ENCODE peak calls at places on chromosomes 2 and 18, in seven cellular contexts. H is IMR-90, D is HepG2, G is K562, J is GM12878, E is H1, U is HCT116. S is an unnamed sample.
A peak's percentile ranks its signal among the peaks of the same experiment; 100 is the strongest.

GRCh38 chr18:44936485-44936884 is 255.8 kb downstream of the SETBP1 start:
- DNase-seq in H (no peak), D (no peak), G (no peak), J (no peak), E (no peak), U (no peak), S (no peak)

GRCh38 chr2:16664052-16664731 is 1.4 kb downstream of the CYRIA start:
- DNase-seq in H (peak; percentile 92), D (no peak), G (no peak), J (no peak), E (no peak), U (no peak), S (peak; percentile 77)

GRCh38 chr2:177467646-177468045 is 75.1 kb downstream of the AGPS start:
- DNase-seq in H (peak; percentile 76), D (no peak), G (no peak), J (no peak), E (no peak), U (no peak), S (no peak)

GRCh38 chr2:200966770-200967169 is 3.3 kb upstream of the ORC2 start:
- DNase-seq in H (peak; percentile 83), D (no peak), G (peak; percentile 55), J (peak; percentile 31), E (no peak), U (peak; percentile 46), S (no peak)

GRCh38 chr2:6812857-6813530 is 52.7 kb downstream of the CMPK2 start:
- DNase-seq in H (no peak), D (no peak), G (no peak), J (no peak), E (no peak), U (no peak), S (no peak)

GRCh38 chr2:230914886-230915285 is 10.2 kb downstream of the GPR55 start:
- DNase-seq in H (no peak), D (no peak), G (no peak), J (no peak), E (no peak), U (no peak), S (no peak)

GRCh38 chr2:214946949-214947348 is 137.5 kb upstream of the BARD1 start:
- DNase-seq in H (no peak), D (no peak), G (no peak), J (peak; percentile 7), E (no peak), U (no peak), S (no peak)

GRCh38 chr2:209277444-209277843 is 146.4 kb upstream of the MAP2 start:
- DNase-seq in H (no peak), D (no peak), G (no peak), J (no peak), E (no peak), U (no peak), S (no peak)

GRCh38 chr2:235080108-235080507 is 128.3 kb downstream of the SH3BP4 start:
- DNase-seq in H (peak; percentile 61), D (no peak), G (no peak), J (no peak), E (no peak), U (no peak), S (no peak)

GRCh38 chr18:54882318-54882717 is 54.0 kb downstream of the RAB27B start:
- DNase-seq in H (no peak), D (no peak), G (no peak), J (no peak), E (no peak), U (no peak), S (no peak)

GRCh38 chr2:106115665-106116064 is 78.4 kb downstream of the UXS1 start:
- DNase-seq in H (no peak), D (no peak), G (no peak), J (no peak), E (no peak), U (no peak), S (no peak)

GRCh38 chr2:24635181-24635580 is 144.1 kb downstream of the NCOA1 start:
- DNase-seq in H (peak; percentile 31), D (no peak), G (peak; percentile 21), J (no peak), E (no peak), U (no peak), S (peak; percentile 23)

GRCh38 chr2:240919786-240920782 is 13.9 kb downstream of the CROCC2 start:
- DNase-seq in H (no peak), D (no peak), G (no peak), J (no peak), E (peak; percentile 43), U (no peak), S (peak; percentile 21)

GRCh38 chr2:67936995-67937394 is 125.8 kb downstream of the C1D start:
- DNase-seq in H (no peak), D (no peak), G (peak; percentile 3), J (no peak), E (no peak), U (no peak), S (no peak)

GRCh38 chr2:27730980-27731691 is 40.4 kb upstream of the MRPL33 start:
- DNase-seq in H (no peak), D (no peak), G (no peak), J (no peak), E (no peak), U (no peak), S (no peak)

DNA sequence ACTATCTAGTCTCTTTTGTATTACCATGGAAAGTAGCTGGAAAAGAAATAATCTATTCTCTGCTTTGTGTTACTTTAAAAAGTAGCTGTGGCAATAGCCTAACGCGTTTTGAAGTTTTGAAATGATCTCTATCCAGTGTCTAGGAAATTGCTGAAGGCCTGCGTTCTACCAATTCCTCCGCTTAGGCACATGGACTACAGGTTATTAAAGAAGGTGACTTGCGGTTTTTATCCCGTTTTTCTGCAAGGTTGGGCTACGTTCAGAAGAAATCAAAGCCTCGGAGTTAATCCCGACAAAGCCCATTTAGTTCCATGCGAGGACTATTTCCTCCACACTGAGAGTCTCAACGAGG is 636 bp upstream of the UBXN4 start:
- DNase-seq in H (no peak), D (no peak), G (no peak), J (no peak), E (no peak), U (no peak), S (no peak)
- H3K9ac ChIP-seq in H (no peak overlapping the region), D (no peak overlapping the region), G (no peak overlapping the region), J (no peak overlapping the region), E (no peak overlapping the region), U (no peak overlapping the region), S (no peak overlapping the region)

GRCh38 chr18:2845175-2845574 is 1.6 kb upstream of the EMILIN2 start:
- DNase-seq in H (no peak), D (no peak), G (no peak), J (no peak), E (no peak), U (no peak), S (no peak)

GRCh38 chr18:2846241-2846637 is 567 bp upstream of the EMILIN2 start:
- DNase-seq in H (peak; percentile 16), D (no peak), G (peak; percentile 40), J (no peak), E (no peak), U (no peak), S (no peak)

GRCh38 chr18:2847341-2848144 is 737 bp downstream of the EMILIN2 start:
- DNase-seq in H (no peak), D (no peak), G (peak; percentile 28), J (no peak), E (peak; percentile 71), U (no peak), S (peak; percentile 72)

GRCh38 chr18:2848145-2848878 is 1.5 kb downstream of the EMILIN2 start:
- DNase-seq in H (no peak), D (no peak), G (peak; percentile 34), J (no peak), E (no peak), U (no peak), S (no peak)

DNA sequence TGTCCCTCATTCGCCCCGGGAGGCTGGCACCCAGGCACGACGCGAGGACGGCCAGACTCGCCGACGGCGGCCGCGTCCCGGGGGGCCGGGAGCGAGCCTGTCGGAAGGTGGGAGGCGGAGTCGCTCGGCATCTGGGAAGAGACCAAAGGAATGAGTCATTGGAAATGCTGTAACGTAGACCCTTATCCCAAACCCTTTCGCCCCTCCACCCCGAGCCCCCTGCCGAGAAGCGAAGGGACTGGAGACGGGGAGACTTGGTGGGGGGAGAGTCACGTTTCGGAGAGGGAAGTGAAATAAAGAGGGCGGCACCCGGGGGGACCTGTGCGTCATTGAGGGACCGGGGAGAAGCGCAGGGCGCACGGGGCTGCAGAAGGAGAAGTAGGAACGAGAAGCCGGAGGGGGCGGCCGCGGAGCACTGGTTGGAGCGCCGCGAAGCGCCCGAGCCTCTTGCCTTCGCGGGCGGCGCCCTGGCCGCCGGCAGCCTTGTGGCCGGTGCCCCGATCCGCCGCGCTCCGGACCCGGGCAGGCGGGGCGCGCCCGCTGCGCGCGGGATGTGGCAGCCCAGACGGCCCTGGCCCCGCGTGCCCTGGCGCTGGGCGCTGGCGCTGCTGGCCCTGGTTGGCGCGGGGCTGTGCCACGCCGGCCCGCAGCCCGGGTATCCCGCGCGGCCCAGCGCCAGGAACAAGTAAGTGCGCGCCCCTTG is at the start of gene EMILIN2:
- DNase-seq in H (peak; percentile 14), D (no peak), G (peak; percentile 58), J (no peak), E (peak; percentile 76), U (no peak), S (peak; percentile 63)
- TF ChIP-seq RAD21 in H (no peak), D (no peak), G (no peak), J (no peak), E (no peak), U (no peak), S (no peak)

GRCh38 chr2:20374919-20375318 is 24.3 kb upstream of the PUM2 start:
- DNase-seq in H (no peak), D (no peak), G (no peak), J (no peak), E (no peak), U (no peak), S (no peak)

GRCh38 chr2:20378891-20379519 is 28.4 kb upstream of the PUM2 start:
- DNase-seq in H (peak; percentile 86), D (peak; percentile 80), G (peak; percentile 77), J (no peak), E (peak; percentile 86), U (peak; percentile 38), S (peak; percentile 93)

GRCh38 chr2:20381457-20381856 is 30.8 kb upstream of the PUM2 start:
- DNase-seq in H (peak; percentile 68), D (peak; percentile 59), G (peak; percentile 46), J (no peak), E (no peak), U (no peak), S (peak; percentile 64)

GRCh38 chr2:20378341-20378740 is 27.7 kb upstream of the PUM2 start:
- DNase-seq in H (no peak), D (no peak), G (no peak), J (no peak), E (no peak), U (no peak), S (no peak)

GRCh38 chr2:20377738-20378137 is 27.1 kb upstream of the PUM2 start:
- DNase-seq in H (no peak), D (no peak), G (no peak), J (no peak), E (no peak), U (no peak), S (no peak)
- H3K9ac ChIP-seq in H (peak overlapping the region; percentile 38), D (no peak overlapping the region), G (no peak overlapping the region), J (no peak overlapping the region), E (no peak overlapping the region), U (no peak overlapping the region), S (no peak overlapping the region)

DNA sequence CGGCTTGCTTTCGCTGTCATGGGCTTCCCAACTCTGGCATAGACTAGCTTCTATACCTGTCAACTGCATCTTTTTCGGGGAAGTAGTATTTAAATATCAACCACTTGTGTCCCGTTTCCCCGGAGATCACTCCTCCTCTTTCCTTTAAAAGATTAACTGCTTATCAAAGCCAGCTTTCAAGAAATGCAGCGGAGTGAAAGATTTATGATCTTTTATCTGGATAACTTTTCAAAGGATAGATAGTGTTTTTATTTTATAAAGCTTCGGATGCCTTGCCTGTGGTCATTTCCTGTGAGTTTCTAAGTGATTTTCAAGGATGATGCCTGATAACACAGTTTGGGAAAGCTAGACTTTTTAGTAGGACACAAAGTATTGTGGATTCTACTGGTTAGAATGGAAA is 2.9 kb upstream of the IGFBP5 start:
- DNase-seq in H (no peak), D (no peak), G (no peak), J (no peak), E (no peak), U (no peak), S (no peak)
- TF ChIP-seq RAD21 in H (no peak), D (no peak), G (no peak), J (no peak), E (no peak), U (no peak), S (no peak)